ENCODE peak calls at places on chromosomes 11 and 22, in eight cellular contexts. K is ACHN; A is kidney glomerular epithelial cell; P is activated effector memory CD4-positive, alpha-beta T cell treated with anti-CD3 and anti-CD28 coated beads, Interleukin-2, amount 50 U/mL, for 16 hours; W is IMR-90; O is colonic mucosa; H is mesenchymal stem cell; X is left ventricle myocardium inferior. Z is an unnamed sample.
A peak's percentile ranks its signal among the peaks of the same experiment; 100 is the strongest.

GRCh38 chr11:64598797-64599697 is 8.0 kb downstream of the SLC22A12 start:
- DNase-seq in K (no peak), A (no peak), P (no peak), W (no peak), O (no peak), H (no peak), X (no peak), Z (no peak)

GRCh38 chr22:49476176-49476575 is 351.5 kb downstream of the BRD1 start:
- DNase-seq in K (no peak), A (no peak), P (no peak), W (no peak), O (no peak), H (no peak), X (no peak), Z (no peak)

GRCh38 chr22:20219667-20220628 is 48.2 kb downstream of the RTN4R start:
- DNase-seq in K (no peak), A (no peak), P (no peak), W (no peak), O (no peak), H (no peak), X (no peak), Z (no peak)

GRCh38 chr11:23932485-23932898 is 564.4 kb upstream of the LUZP2 start:
- DNase-seq in K (no peak), A (no peak), P (no peak), W (peak; percentile 70), O (no peak), H (peak; percentile 54), X (no peak), Z (no peak)

GRCh38 chr11:124799384-124800225 is 601 bp downstream of the MSANTD2 start:
- DNase-seq in K (peak; percentile 28), A (no peak), P (peak; percentile 80), W (peak; percentile 18), O (peak; percentile 52), H (peak; percentile 56), X (peak; percentile 22), Z (no peak)

GRCh38 chr11:69470301-69470700 is 11.2 kb upstream of the LINC01488 start:
- DNase-seq in K (no peak), A (no peak), P (no peak), W (no peak), O (peak; percentile 63), H (no peak), X (peak; percentile 3), Z (no peak)

GRCh38 chr11:5596611-5597201 is at the start of gene TRIM6:
- DNase-seq in K (peak; percentile 71), A (peak; percentile 38), P (no peak), W (peak; percentile 35), O (peak; percentile 54), H (peak; percentile 59), X (peak; percentile 50), Z (peak; percentile 46)

GRCh38 chr11:22433066-22433450 is 94.9 kb downstream of the SLC17A6 start:
- DNase-seq in K (no peak), A (no peak), P (no peak), W (no peak), O (no peak), H (no peak), X (no peak), Z (no peak)

GRCh38 chr22:45129703-45130524 is 33.8 kb upstream of the NUP50 start:
- DNase-seq in K (no peak), A (no peak), P (no peak), W (no peak), O (no peak), H (no peak), X (no peak), Z (no peak)

GRCh38 chr11:131580466-131580865 is 210.1 kb downstream of the NTM start:
- DNase-seq in K (no peak), A (no peak), P (no peak), W (no peak), O (no peak), H (no peak), X (no peak), Z (no peak)

GRCh38 chr22:16969508-16970327 is 38.3 kb downstream of the GAB4 start:
- DNase-seq in K (no peak), A (no peak), P (peak; percentile 39), W (no peak), O (no peak), H (no peak), X (no peak), Z (no peak)

GRCh38 chr22:39622881-39623367 is 52.4 kb downstream of the CACNA1I start:
- DNase-seq in K (peak; percentile 22), A (no peak), P (peak; percentile 88), W (peak; percentile 9), O (peak; percentile 70), H (no peak), X (peak; percentile 52), Z (no peak)

GRCh38 chr22:44702479-44703219 is 645 bp downstream of the PRR5 start:
- DNase-seq in K (peak; percentile 19), A (peak; percentile 1), P (no peak), W (peak; percentile 54), O (peak; percentile 47), H (peak; percentile 76), X (no peak), Z (no peak)

GRCh38 chr11:54558407-54558806 is 45.4 kb downstream of the OR4C46 start:
- DNase-seq in K (no peak), A (no peak), P (no peak), W (no peak), O (no peak), H (no peak), X (no peak), Z (no peak)

GRCh38 chr22:31628969-31629723 is 32.9 kb downstream of the PISD start:
- DNase-seq in K (no peak), A (no peak), P (peak; percentile 72), W (no peak), O (no peak), H (no peak), X (no peak), Z (no peak)

GRCh38 chr11:10308208-10308954 is 3.5 kb downstream of the ADM start:
- DNase-seq in K (no peak), A (no peak), P (no peak), W (peak; percentile 34), O (no peak), H (peak; percentile 39), X (no peak), Z (no peak)

GRCh38 chr11:117743121-117743815 is 53.7 kb downstream of the DSCAML1 start:
- DNase-seq in K (peak; percentile 8), A (no peak), P (no peak), W (no peak), O (no peak), H (no peak), X (no peak), Z (no peak)

GRCh38 chr11:116515666-116516184 is 257.1 kb downstream of the BUD13 start:
- DNase-seq in K (no peak), A (no peak), P (no peak), W (no peak), O (peak; percentile 24), H (no peak), X (no peak), Z (no peak)

GRCh38 chr11:65555693-65556231 is 2.4 kb downstream of the LTBP3 start:
- DNase-seq in K (peak; percentile 91), A (no peak), P (peak; percentile 75), W (peak; percentile 88), O (peak; percentile 46), H (peak; percentile 77), X (peak; percentile 64), Z (peak; percentile 71)

GRCh38 chr11:44862546-44863101 is 88.1 kb downstream of the TP53I11 start:
- DNase-seq in K (peak; percentile 46), A (peak; percentile 57), P (no peak), W (no peak), O (no peak), H (no peak), X (no peak), Z (no peak)

GRCh38 chr22:50622723-50623327 is 5.1 kb downstream of the ARSA start:
- DNase-seq in K (no peak), A (no peak), P (peak; percentile 53), W (no peak), O (peak; percentile 91), H (no peak), X (no peak), Z (no peak)

GRCh38 chr11:71339178-71339881 is 87.0 kb upstream of the SHANK2 start:
- DNase-seq in K (no peak), A (no peak), P (peak; percentile 21), W (no peak), O (no peak), H (no peak), X (no peak), Z (peak; percentile 27)

GRCh38 chr11:125926682-125927081 is 19.2 kb upstream of the VSIG10L2 start:
- DNase-seq in K (no peak), A (no peak), P (no peak), W (no peak), O (no peak), H (no peak), X (no peak), Z (no peak)

GRCh38 chr11:32043737-32044515 is 46.9 kb upstream of the RCN1 start:
- DNase-seq in K (no peak), A (no peak), P (no peak), W (no peak), O (no peak), H (no peak), X (no peak), Z (no peak)

GRCh38 chr11:102345923-102346322 is 1.1 kb upstream of the BIRC2 start:
- DNase-seq in K (peak; percentile 52), A (peak; percentile 70), P (no peak), W (peak; percentile 83), O (no peak), H (peak; percentile 91), X (no peak), Z (no peak)

GRCh38 chr11:11786771-11787170 is 55.0 kb upstream of the USP47 start:
- DNase-seq in K (peak; percentile 33), A (peak; percentile 20), P (no peak), W (peak; percentile 40), O (no peak), H (peak; percentile 46), X (no peak), Z (no peak)

GRCh38 chr11:46293616-46294015 is 16.2 kb downstream of the CREB3L1 start:
- DNase-seq in K (peak; percentile 39), A (peak; percentile 26), P (no peak), W (peak; percentile 98), O (no peak), H (peak; percentile 95), X (no peak), Z (no peak)

GRCh38 chr22:37483594-37484114 is 2.5 kb downstream of the MFNG start:
- DNase-seq in K (no peak), A (no peak), P (no peak), W (no peak), O (no peak), H (peak; percentile 58), X (no peak), Z (no peak)

GRCh38 chr11:36056160-36056751 is 112.4 kb downstream of the LDLRAD3 start:
- DNase-seq in K (peak; percentile 43), A (no peak), P (no peak), W (peak; percentile 40), O (peak; percentile 22), H (no peak), X (no peak), Z (no peak)

GRCh38 chr11:2833051-2833937 is 52.3 kb downstream of the CDKN1C start:
- DNase-seq in K (no peak), A (no peak), P (no peak), W (no peak), O (no peak), H (no peak), X (peak; percentile 10), Z (no peak)

Z was measured in tibial artery.